ENCODE peak calls at places on chromosome 1, in five cellular contexts. One of them, this sample, is unnamed. For H3K36me3, the result is how much of the 10 kb centered on the place peaks cover.

GRCh38 chr1:59673575-59674467 is 140.9 kb upstream of the HOOK1 start:
- DNase-seq in tibial artery: no peak
- DNase-seq in CD8-positive, alpha-beta T cell: no peak
- DNase-seq in heart left ventricle: no peak
- DNase-seq in GM23338: peak
- DNase-seq in this sample: no peak

GRCh38 chr1:72851597-72851996 is 569.3 kb upstream of the NEGR1 start:
- DNase-seq in CD8-positive, alpha-beta T cell: no peak
- DNase-seq in tibial artery: no peak
- DNase-seq in GM23338: no peak
- DNase-seq in heart left ventricle: no peak
- DNase-seq in this sample: no peak

GRCh38 chr1:3366181-3367051 is 88.0 kb upstream of the ARHGEF16 start:
- DNase-seq in tibial artery: peak
- DNase-seq in GM23338: no peak
- DNase-seq in heart left ventricle: peak
- DNase-seq in CD8-positive, alpha-beta T cell: no peak
- DNase-seq in this sample: no peak

GRCh38 chr1:243349128-243349527 is 93.3 kb downstream of the SDCCAG8 start:
- DNase-seq in heart left ventricle: no peak
- DNase-seq in CD8-positive, alpha-beta T cell: no peak
- DNase-seq in GM23338: no peak
- DNase-seq in tibial artery: no peak
- DNase-seq in this sample: no peak

GRCh38 chr1:197660389-197660788 is 114.9 kb downstream of the DENND1B start:
- DNase-seq in heart left ventricle: no peak
- DNase-seq in GM23338: no peak
- DNase-seq in CD8-positive, alpha-beta T cell: no peak
- DNase-seq in tibial artery: no peak
- DNase-seq in this sample: no peak

GRCh38 chr1:12539705-12540579 is 78.1 kb downstream of the DHRS3 start:
- DNase-seq in tibial artery: peak
- DNase-seq in GM23338: peak
- DNase-seq in heart left ventricle: peak
- DNase-seq in CD8-positive, alpha-beta T cell: no peak
- DNase-seq in this sample: peak

GRCh38 chr1:43613075-43613942 is 36.6 kb upstream of the KDM4A start:
- DNase-seq in heart left ventricle: no peak
- DNase-seq in CD8-positive, alpha-beta T cell: no peak
- DNase-seq in GM23338: no peak
- DNase-seq in tibial artery: no peak
- DNase-seq in this sample: no peak

GRCh38 chr1:59013276-59013927 is 229.6 kb upstream of the JUN start:
- DNase-seq in heart left ventricle: peak
- DNase-seq in CD8-positive, alpha-beta T cell: peak
- DNase-seq in GM23338: peak
- DNase-seq in tibial artery: peak
- DNase-seq in this sample: peak

GRCh38 chr1:99643021-99643779 is 2.7 kb upstream of the PALMD start:
- DNase-seq in CD8-positive, alpha-beta T cell: no peak
- DNase-seq in heart left ventricle: no peak
- DNase-seq in GM23338: no peak
- DNase-seq in tibial artery: no peak
- DNase-seq in this sample: no peak

GRCh38 chr1:156291226-156292061 is 4.0 kb downstream of the GLMP start:
- DNase-seq in CD8-positive, alpha-beta T cell: no peak
- DNase-seq in tibial artery: peak
- DNase-seq in GM23338: peak
- DNase-seq in heart left ventricle: peak
- DNase-seq in this sample: peak

GRCh38 chr1:153663211-153663610 is 4.7 kb downstream of the SNAPIN start:
- DNase-seq in heart left ventricle: peak
- DNase-seq in CD8-positive, alpha-beta T cell: no peak
- DNase-seq in tibial artery: no peak
- DNase-seq in GM23338: no peak
- DNase-seq in this sample: no peak

GRCh38 chr1:209154916-209155315 is 428.6 kb upstream of the CAMK1G start:
- DNase-seq in tibial artery: no peak
- DNase-seq in heart left ventricle: no peak
- DNase-seq in GM23338: no peak
- DNase-seq in CD8-positive, alpha-beta T cell: no peak
- DNase-seq in this sample: no peak

GRCh38 chr1:118148034-118148433 is 37.0 kb downstream of the SPAG17 start:
- DNase-seq in heart left ventricle: no peak
- DNase-seq in tibial artery: no peak
- DNase-seq in CD8-positive, alpha-beta T cell: no peak
- DNase-seq in GM23338: no peak
- DNase-seq in this sample: no peak

DNA sequence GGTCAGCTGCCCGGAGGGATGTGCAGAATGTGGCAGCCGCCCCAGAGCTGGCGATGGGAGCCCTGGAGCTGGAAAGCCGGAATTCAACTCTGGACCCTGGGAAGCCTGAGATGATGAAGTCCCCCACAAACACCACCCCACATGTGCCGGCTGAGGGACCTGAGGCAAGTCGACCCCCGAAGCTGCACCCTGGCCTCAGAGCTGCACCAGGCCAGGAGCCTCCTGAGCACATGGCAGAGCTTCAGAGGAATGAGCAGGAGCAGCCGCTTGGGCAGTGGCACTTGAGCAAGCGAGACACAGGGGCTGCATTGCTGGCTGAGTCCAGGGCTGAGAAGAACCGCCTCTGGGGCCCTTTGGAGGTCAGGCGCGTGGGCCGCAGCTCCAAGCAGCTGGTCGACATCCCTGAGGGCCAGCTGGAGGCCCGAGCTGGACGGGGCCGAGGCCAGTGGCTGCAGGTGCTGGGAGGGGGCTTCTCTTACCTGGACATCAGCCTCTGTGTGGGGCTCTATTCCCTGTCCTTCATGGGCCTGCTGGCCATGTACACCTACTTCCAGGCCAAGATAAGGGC is 33.5 kb upstream of the LHX4 start:
- DNase-seq in heart left ventricle: no peak
- DNase-seq in CD8-positive, alpha-beta T cell: no peak
- DNase-seq in tibial artery: no peak
- DNase-seq in GM23338: no peak
- DNase-seq in this sample: no peak
- H3K36me3 ChIP-seq in heart left ventricle: half or more
- H3K36me3 ChIP-seq in CD8-positive, alpha-beta T cell: under half
- H3K36me3 ChIP-seq in tibial artery: under half
- H3K36me3 ChIP-seq in GM23338: under half
- H3K36me3 ChIP-seq in this sample: under half

DNA sequence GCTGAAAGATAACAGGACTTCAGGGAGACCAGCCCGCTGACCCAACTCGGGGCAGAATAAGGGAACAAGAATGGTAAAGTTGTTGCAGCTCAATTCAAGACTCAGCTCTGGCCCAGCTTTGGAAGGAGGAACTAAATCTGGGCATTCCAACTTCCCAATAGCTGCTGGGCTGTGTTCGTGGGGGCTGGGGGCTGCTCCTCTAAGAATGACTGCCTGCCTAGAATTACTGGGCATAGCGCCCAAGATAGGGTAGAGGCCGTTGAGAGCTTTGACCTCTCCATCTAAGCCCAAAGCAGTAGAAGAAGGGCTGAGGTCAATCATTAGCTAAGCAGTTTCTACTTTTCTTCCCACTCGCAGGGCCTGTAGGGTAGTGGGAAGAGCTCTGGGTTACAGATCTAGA is 1.3 kb downstream of the FABP3 start:
- DNase-seq in CD8-positive, alpha-beta T cell: no peak
- DNase-seq in tibial artery: peak
- DNase-seq in GM23338: no peak
- DNase-seq in heart left ventricle: no peak
- DNase-seq in this sample: no peak
- H3K4me3 ChIP-seq in CD8-positive, alpha-beta T cell: no peak
- H3K4me3 ChIP-seq in tibial artery: peak
- H3K4me3 ChIP-seq in GM23338: no peak
- H3K4me3 ChIP-seq in heart left ventricle: peak
- H3K4me3 ChIP-seq in this sample: no peak

GRCh38 chr1:160291248-160292220 is 6.6 kb upstream of the PEX19 start:
- DNase-seq in tibial artery: peak
- DNase-seq in CD8-positive, alpha-beta T cell: peak
- DNase-seq in GM23338: peak
- DNase-seq in heart left ventricle: no peak
- DNase-seq in this sample: no peak
- H3K36me3 ChIP-seq in tibial artery: half or more
- H3K36me3 ChIP-seq in CD8-positive, alpha-beta T cell: half or more
- H3K36me3 ChIP-seq in GM23338: half or more
- H3K36me3 ChIP-seq in heart left ventricle: half or more
- H3K36me3 ChIP-seq in this sample: half or more

GRCh38 chr1:150281758-150282557 is at the start of gene CIART:
- DNase-seq in tibial artery: peak
- DNase-seq in GM23338: peak
- DNase-seq in CD8-positive, alpha-beta T cell: peak
- DNase-seq in heart left ventricle: peak
- DNase-seq in this sample: peak
- H3K4me3 ChIP-seq in tibial artery: peak
- H3K4me3 ChIP-seq in GM23338: peak
- H3K4me3 ChIP-seq in CD8-positive, alpha-beta T cell: peak
- H3K4me3 ChIP-seq in heart left ventricle: peak
- H3K4me3 ChIP-seq in this sample: peak

This sample was measured in BJ.